ENCODE peak calls at places on chromosomes 16 and 17, in six cellular contexts. P, Y, M, W, K and B are unnamed samples.

GRCh38 chr16:11168386-11169065 is 87.5 kb downstream of the SOCS1 start:
- DNase-seq in M (no peak), W (no peak), K (no peak), P (no peak), Y (no peak), B (no peak)

GRCh38 chr16:58094791-58095574 is 34.2 kb downstream of the CFAP20 start:
- DNase-seq in M (no peak), K (no peak), W (no peak), P (no peak), Y (peak; percentile 38), B (no peak)

GRCh38 chr16:89014611-89015230 is 37.7 kb upstream of the CBFA2T3 start:
- DNase-seq in P (no peak), Y (no peak), M (no peak), K (no peak), W (no peak), B (peak; percentile 52)

GRCh38 chr17:73365934-73366623 is 54.3 kb upstream of the CDC42EP4 start:
- DNase-seq in M (no peak), K (no peak), P (no peak), Y (no peak), W (peak; percentile 69), B (no peak)

GRCh38 chr17:76008208-76008607 is 7.6 kb downstream of the CDK3 start:
- DNase-seq in K (no peak), M (no peak), P (no peak), W (no peak), Y (no peak), B (peak; percentile 34)

GRCh38 chr17:79192503-79193500 is 118.2 kb downstream of the ENGASE start:
- DNase-seq in K (no peak), P (no peak), M (no peak), Y (peak; percentile 68), W (peak; percentile 93), B (no peak)

GRCh38 chr17:72683506-72684404 is 408.7 kb downstream of the SLC39A11 start:
- DNase-seq in W (no peak), Y (no peak), K (no peak), M (no peak), P (no peak), B (no peak)

GRCh38 chr17:43917348-43918025 is 10.2 kb upstream of the MPP2 start:
- DNase-seq in M (peak; percentile 30), K (no peak), W (peak; percentile 66), Y (peak; percentile 75), P (peak; percentile 52), B (no peak)

GRCh38 chr16:11089504-11090124 is 145.2 kb downstream of the CLEC16A start:
- DNase-seq in P (no peak), M (no peak), W (no peak), Y (no peak), K (no peak), B (no peak)

GRCh38 chr17:28901866-28902818 is 737 bp downstream of the DHRS13 start:
- DNase-seq in P (peak; percentile 58), W (no peak), Y (peak; percentile 73), M (no peak), K (peak; percentile 53), B (peak; percentile 71)

GRCh38 chr17:7579839-7580630 is 597 bp downstream of the CD68 start:
- DNase-seq in P (no peak), W (no peak), K (no peak), Y (no peak), M (no peak), B (no peak)

GRCh38 chr17:57487552-57487951 is 231.2 kb downstream of the MSI2 start:
- DNase-seq in K (no peak), W (no peak), M (no peak), Y (no peak), P (no peak), B (no peak)

GRCh38 chr17:42720996-42721583 is 23.8 kb downstream of the EZH1 start:
- DNase-seq in P (no peak), W (peak; percentile 83), K (peak; percentile 51), M (no peak), Y (peak; percentile 46), B (no peak)

GRCh38 chr17:29709861-29710849 is 87.4 kb upstream of the CORO6 start:
- DNase-seq in W (no peak), Y (no peak), P (no peak), M (no peak), K (no peak), B (no peak)

GRCh38 chr17:79495665-79496064 is 115.2 kb downstream of the RBFOX3 start:
- DNase-seq in M (no peak), K (no peak), W (no peak), P (no peak), Y (no peak), B (no peak)

GRCh38 chr17:47210105-47210504 is 957 bp downstream of the MYL4 start:
- DNase-seq in Y (no peak), P (no peak), M (no peak), K (no peak), W (no peak), B (no peak)

GRCh38 chr17:9120471-9120870 is 99.2 kb downstream of the NTN1 start:
- DNase-seq in W (peak; percentile 45), M (no peak), Y (no peak), P (no peak), K (no peak), B (no peak)

GRCh38 chr17:71548540-71549190 is 572.2 kb upstream of the SOX9 start:
- DNase-seq in M (no peak), P (no peak), K (no peak), Y (no peak), W (no peak), B (no peak)

GRCh38 chr16:27195941-27196595 is 7.3 kb upstream of the KDM8 start:
- DNase-seq in P (peak; percentile 38), M (peak; percentile 36), W (no peak), K (no peak), Y (peak; percentile 74), B (no peak)